ENCODE peak calls at places on chromosome 12, in five cellular contexts. X, R, K, N and B are unnamed samples.

GRCh38 chr12:56581418-56582145 is 48.5 kb downstream of the BAZ2A start:
- DNase-seq in R (peak; percentile 40), X (no peak), K (no peak), N (no peak), B (peak; percentile 93)

GRCh38 chr12:29212682-29213397 is 63.8 kb downstream of the FAR2 start:
- DNase-seq in X (no peak), N (no peak), K (no peak), R (no peak), B (no peak)

GRCh38 chr12:131862084-131862441 is 32.4 kb upstream of the ULK1 start:
- DNase-seq in N (no peak), K (no peak), X (no peak), R (no peak), B (no peak)

GRCh38 chr12:19031032-19031431 is 98.5 kb upstream of the PLEKHA5 start:
- DNase-seq in K (no peak), X (no peak), N (no peak), R (peak; percentile 84), B (peak; percentile 85)

GRCh38 chr12:55877824-55878223 is 35.1 kb upstream of the MMP19 start:
- DNase-seq in N (no peak), K (no peak), R (no peak), X (no peak), B (no peak)

GRCh38 chr12:42893802-42894201 is 304.3 kb upstream of the PRICKLE1 start:
- DNase-seq in N (no peak), X (no peak), R (no peak), K (no peak), B (no peak)

GRCh38 chr12:75635606-75636444 is 124.4 kb upstream of the KRR1 start:
- DNase-seq in X (no peak), K (no peak), N (no peak), R (peak; percentile 94), B (peak; percentile 32)

GRCh38 chr12:46562625-46563228 is 190.2 kb upstream of the SLC38A2 start:
- DNase-seq in N (no peak), R (peak; percentile 83), X (no peak), K (no peak), B (peak; percentile 83)

GRCh38 chr12:3604281-3604680 is 113.3 kb downstream of the PRMT8 start:
- DNase-seq in R (no peak), K (no peak), X (no peak), N (no peak), B (no peak)

GRCh38 chr12:51620448-51620847 is 29.4 kb downstream of the SCN8A start:
- DNase-seq in K (no peak), X (no peak), N (no peak), R (no peak), B (no peak)

GRCh38 chr12:68113644-68114043 is 45.9 kb downstream of the IFNG start:
- DNase-seq in N (no peak), X (no peak), K (no peak), R (no peak), B (no peak)

GRCh38 chr12:106984588-106985137 is 2.3 kb downstream of the MTERF2 start:
- DNase-seq in X (no peak), N (no peak), K (no peak), R (no peak), B (no peak)

GRCh38 chr12:106149096-106149784 is 10.5 kb upstream of the NUAK1 start:
- DNase-seq in X (peak; percentile 37), R (no peak), K (no peak), N (no peak), B (no peak)

GRCh38 chr12:28966049-28966778 is 182.9 kb upstream of the FAR2 start:
- DNase-seq in N (no peak), R (no peak), K (peak; percentile 66), X (peak; percentile 44), B (no peak)

GRCh38 chr12:67957383-67957782 is 31.9 kb upstream of the IFNG-AS1 start:
- DNase-seq in X (peak; percentile 14), R (no peak), K (no peak), N (no peak), B (no peak)

GRCh38 chr12:125403145-125403789 is 338.0 kb downstream of the AACS start:
- DNase-seq in X (no peak), R (peak; percentile 16), K (no peak), N (no peak), B (peak; percentile 1)

GRCh38 chr12:56716933-56717880 is 7.9 kb downstream of the NACA start:
- DNase-seq in R (no peak), N (peak; percentile 48), K (no peak), X (no peak), B (no peak)

GRCh38 chr12:75782182-75782581 is 249.4 kb downstream of the PHLDA1 start:
- DNase-seq in N (no peak), X (no peak), K (no peak), R (no peak), B (no peak)

GRCh38 chr12:11861155-11861863 is 209.4 kb upstream of the BCL2L14 start:
- DNase-seq in K (no peak), N (no peak), X (no peak), R (no peak), B (no peak)

GRCh38 chr12:130482448-130482847 is 144.8 kb downstream of the PIWIL1 start:
- DNase-seq in N (no peak), K (no peak), X (no peak), R (no peak), B (no peak)

GRCh38 chr12:122888232-122888752 is 7.6 kb downstream of the VPS37B start:
- DNase-seq in N (no peak), K (no peak), R (peak; percentile 59), X (peak; percentile 94), B (peak; percentile 100)

GRCh38 chr12:52913424-52913821 is 8.5 kb upstream of the KRT8 start:
- DNase-seq in K (no peak), R (no peak), N (no peak), X (peak; percentile 31), B (no peak)
- H3K27me3 ChIP-seq in K (no peaks in the 10 kb centered on the region), R (no peaks in the 10 kb centered on the region), N (no peaks in the 10 kb centered on the region), X (no peaks in the 10 kb centered on the region), B (peaks cover 4% of the 10 kb centered on the region)

GRCh38 chr12:49126852-49127763 is 4.1 kb downstream of the TUBA1B start:
- DNase-seq in K (no peak), R (no peak), N (no peak), X (no peak), B (no peak)
- H3K27me3 ChIP-seq in K (no peaks in the 10 kb centered on the region), R (no peaks in the 10 kb centered on the region), N (no peaks in the 10 kb centered on the region), X (no peaks in the 10 kb centered on the region), B (no peaks in the 10 kb centered on the region)

GRCh38 chr12:65868878-65869277 is 44.6 kb downstream of the HMGA2 start:
- DNase-seq in K (no peak), X (no peak), R (no peak), N (no peak), B (no peak)
- H3K27me3 ChIP-seq in K (no peaks in the 10 kb centered on the region), X (no peaks in the 10 kb centered on the region), R (no peaks in the 10 kb centered on the region), N (no peaks in the 10 kb centered on the region), B (no peaks in the 10 kb centered on the region)

GRCh38 chr12:53963005-53963404 is 8.3 kb downstream of the HOXC12 start:
- DNase-seq in R (no peak), N (no peak), K (no peak), X (no peak), B (no peak)
- H3K27me3 ChIP-seq in R (peaks cover 98% of the 10 kb centered on the region), N (peaks cover under 1% of the 10 kb centered on the region), K (peaks cover 2% of the 10 kb centered on the region), X (no peaks in the 10 kb centered on the region), B (no peaks in the 10 kb centered on the region)

DNA sequence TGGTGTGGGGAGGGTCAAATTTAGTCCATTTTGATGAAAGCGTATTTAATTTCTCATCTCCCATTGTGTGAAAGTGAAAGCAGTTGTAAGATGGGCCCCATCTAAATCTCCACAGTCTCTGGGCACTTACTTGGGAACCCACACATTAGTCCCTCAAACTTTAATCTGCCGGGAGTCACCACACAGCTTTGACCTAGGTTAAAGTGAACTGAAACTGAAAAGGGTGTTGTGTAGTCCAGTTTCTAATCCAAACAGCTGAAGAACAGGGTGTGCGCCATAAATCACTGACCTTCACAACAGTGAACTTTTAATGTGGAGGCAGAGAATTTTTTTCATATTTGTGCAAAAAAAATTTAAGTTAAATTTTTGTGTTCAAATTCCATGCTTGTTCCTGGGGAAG is 48.4 kb upstream of the PTPRO start:
- DNase-seq in X (no peak), N (no peak), K (no peak), R (no peak), B (no peak)
- H3K27me3 ChIP-seq in X (no peaks in the 10 kb centered on the region), N (no peaks in the 10 kb centered on the region), K (no peaks in the 10 kb centered on the region), R (no peaks in the 10 kb centered on the region), B (no peaks in the 10 kb centered on the region)

GRCh38 chr12:48182659-48183058 is 785 bp upstream of the CCDC184 start:
- DNase-seq in N (no peak), X (no peak), K (no peak), R (no peak), B (no peak)
- H3K27me3 ChIP-seq in N (peaks cover 48% of the 10 kb centered on the region), X (no peaks in the 10 kb centered on the region), K (no peaks in the 10 kb centered on the region), R (peaks cover 46% of the 10 kb centered on the region), B (peaks cover 78% of the 10 kb centered on the region)

GRCh38 chr12:1914116-1914911 is 4.1 kb downstream of the CACNA2D4 start:
- DNase-seq in R (no peak), X (no peak), N (peak; percentile 49), K (no peak), B (no peak)
- H3K27me3 ChIP-seq in R (no peaks in the 10 kb centered on the region), X (no peaks in the 10 kb centered on the region), N (no peaks in the 10 kb centered on the region), K (no peaks in the 10 kb centered on the region), B (peaks cover 38% of the 10 kb centered on the region)

DNA sequence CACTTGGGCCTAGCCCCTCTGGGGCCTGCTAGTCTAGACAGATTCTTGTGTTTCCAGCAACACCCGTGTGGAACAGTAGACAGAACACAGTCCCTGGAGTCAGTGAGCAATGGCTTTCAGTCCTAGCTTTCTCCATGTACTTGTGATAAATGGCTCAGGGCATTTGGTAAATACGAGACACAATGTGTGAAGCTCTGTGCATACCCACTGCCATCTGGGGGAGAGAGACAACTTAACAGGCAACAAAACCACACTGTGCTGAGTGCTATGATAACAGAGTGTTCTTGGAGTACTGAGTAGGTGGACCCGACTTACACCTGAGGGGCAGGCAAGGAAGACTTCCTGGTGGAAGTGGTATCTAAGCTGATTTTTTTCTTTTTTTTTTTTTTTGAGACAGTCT is 86.3 kb upstream of the TBX3 start:
- DNase-seq in K (no peak), X (no peak), R (no peak), N (no peak), B (peak; percentile 6)
- H3K27me3 ChIP-seq in K (no peaks in the 10 kb centered on the region), X (no peaks in the 10 kb centered on the region), R (no peaks in the 10 kb centered on the region), N (peaks cover 3% of the 10 kb centered on the region), B (no peaks in the 10 kb centered on the region)